ENCODE peak calls at places on chromosomes 13 and 19, in ten cellular contexts. G is progenitor cell of endocrine pancreas; P is activated naive CD8-positive, alpha-beta T cell treated with anti-CD3 and anti-CD28 coated beads for 36 hours; E is activated T-helper 9 cell treated with anti-CD3 and anti-CD28 coated beads, Interleukin-2, amount 50 U/mL, for 16 hours; W is NCI-H446 treated with DMSO at 0.1 percent for 48 hours; K is GM04504; U is thoracic aorta; O is Caco-2; A is iris pigment epithelial cell; X is cerebellar nuclear complex. C is an unnamed sample.

GRCh38 chr19:55014714-55015113 is 23.4 kb downstream of the GP6 start:
- DNase-seq in G (no peak), P (no peak), E (no peak), W (no peak), K (no peak), U (no peak), O (no peak), A (no peak), X (no peak), C (no peak)

GRCh38 chr19:40717325-40717879 is 490 bp downstream of the ITPKC start:
- DNase-seq in G (no peak), P (no peak), E (no peak), W (no peak), K (no peak), U (no peak), O (peak; percentile 66), A (peak; percentile 64), X (no peak), C (peak; percentile 2)

GRCh38 chr19:18428837-18429674 is 8.9 kb downstream of the ISYNA1 start:
- DNase-seq in G (peak; percentile 65), P (peak; percentile 91), E (peak; percentile 68), W (no peak), K (peak; percentile 76), U (no peak), O (no peak), A (peak; percentile 87), X (peak; percentile 35), C (peak; percentile 89)

GRCh38 chr19:2077833-2078619 is 18.1 kb downstream of the MOB3A start:
- DNase-seq in G (no peak), P (no peak), E (no peak), W (no peak), K (no peak), U (no peak), O (no peak), A (no peak), X (no peak), C (no peak)

GRCh38 chr13:94607056-94607455 is 5.4 kb downstream of the GPR180 start:
- DNase-seq in G (no peak), P (no peak), E (no peak), W (no peak), K (no peak), U (no peak), O (no peak), A (no peak), X (no peak), C (no peak)

GRCh38 chr19:14370169-14370998 is 10.9 kb upstream of the ADGRE5 start:
- DNase-seq in G (no peak), P (peak; percentile 68), E (peak; percentile 46), W (no peak), K (no peak), U (no peak), O (no peak), A (no peak), X (no peak), C (no peak)

GRCh38 chr13:30052127-30052526 is 201.7 kb upstream of the UBL3 start:
- DNase-seq in G (no peak), P (no peak), E (no peak), W (no peak), K (no peak), U (no peak), O (no peak), A (no peak), X (no peak), C (no peak)

GRCh38 chr13:105918842-105919741 is 616.4 kb downstream of the EFNB2 start:
- DNase-seq in G (no peak), P (no peak), E (no peak), W (no peak), K (no peak), U (no peak), O (peak; percentile 89), A (peak; percentile 88), X (peak; percentile 24), C (peak; percentile 50)

GRCh38 chr13:110409581-110409992 is 102.5 kb downstream of the COL4A2 start:
- DNase-seq in G (no peak), P (no peak), E (no peak), W (no peak), K (no peak), U (no peak), O (no peak), A (peak; percentile 78), X (no peak), C (no peak)

GRCh38 chr13:71979616-71980015 is 112.6 kb upstream of the DACH1 start:
- DNase-seq in G (no peak), P (no peak), E (no peak), W (no peak), K (no peak), U (no peak), O (no peak), A (peak; percentile 15), X (no peak), C (no peak)

GRCh38 chr13:110331362-110331761 is 24.3 kb downstream of the COL4A2 start:
- DNase-seq in G (no peak), P (no peak), E (no peak), W (no peak), K (no peak), U (no peak), O (no peak), A (peak; percentile 83), X (no peak), C (no peak)

GRCh38 chr13:24168392-24168750 is 7.9 kb downstream of the SPATA13 start:
- DNase-seq in G (no peak), P (peak; percentile 31), E (no peak), W (no peak), K (no peak), U (no peak), O (no peak), A (no peak), X (no peak), C (no peak)

GRCh38 chr19:6828698-6829633 is 56.5 kb downstream of the VAV1 start:
- DNase-seq in G (no peak), P (peak; percentile 63), E (no peak), W (no peak), K (no peak), U (no peak), O (no peak), A (no peak), X (no peak), C (no peak)

GRCh38 chr19:53549354-53549753 is 11.4 kb downstream of the ZNF331 start:
- DNase-seq in G (no peak), P (no peak), E (no peak), W (no peak), K (peak; percentile 57), U (no peak), O (no peak), A (peak; percentile 88), X (no peak), C (no peak)

GRCh38 chr19:15330801-15331418 is 1.4 kb downstream of the BRD4 start:
- DNase-seq in G (no peak), P (no peak), E (no peak), W (no peak), K (no peak), U (no peak), O (no peak), A (peak; percentile 92), X (no peak), C (no peak)

GRCh38 chr13:60370343-60370742 is 26.7 kb upstream of the TDRD3 start:
- DNase-seq in G (no peak), P (no peak), E (no peak), W (no peak), K (no peak), U (no peak), O (no peak), A (no peak), X (no peak), C (no peak)

GRCh38 chr13:98507060-98507797 is 69.7 kb downstream of the STK24 start:
- DNase-seq in G (no peak), P (no peak), E (no peak), W (peak; percentile 10), K (no peak), U (no peak), O (no peak), A (peak; percentile 54), X (peak; percentile 26), C (no peak)

GRCh38 chr13:45473627-45474026 is 8.9 kb downstream of the COG3 start:
- DNase-seq in G (no peak), P (no peak), E (no peak), W (no peak), K (no peak), U (no peak), O (peak; percentile 42), A (no peak), X (no peak), C (no peak)

GRCh38 chr13:25300861-25301346 is 521 bp upstream of the NUP58 start:
- DNase-seq in G (no peak), P (peak; percentile 23), E (peak; percentile 8), W (no peak), K (no peak), U (no peak), O (no peak), A (no peak), X (no peak), C (peak; percentile 73)

GRCh38 chr19:11265785-11266236 is 3.5 kb upstream of the DOCK6 start:
- DNase-seq in G (no peak), P (no peak), E (no peak), W (no peak), K (no peak), U (no peak), O (peak; percentile 97), A (no peak), X (no peak), C (no peak)

GRCh38 chr19:1445932-1446712 is 3.8 kb upstream of the APC2 start:
- DNase-seq in G (no peak), P (peak; percentile 43), E (no peak), W (peak; percentile 25), K (no peak), U (no peak), O (peak; percentile 80), A (no peak), X (no peak), C (no peak)

GRCh38 chr19:55088543-55089265 is 13.0 kb downstream of the EPS8L1 start:
- DNase-seq in G (peak; percentile 84), P (peak; percentile 76), E (peak; percentile 65), W (no peak), K (peak; percentile 27), U (peak; percentile 37), O (peak; percentile 86), A (peak; percentile 48), X (no peak), C (peak; percentile 85)

GRCh38 chr13:48901786-48902185 is 73.9 kb upstream of the FNDC3A start:
- DNase-seq in G (no peak), P (no peak), E (no peak), W (no peak), K (no peak), U (no peak), O (no peak), A (no peak), X (no peak), C (no peak)

GRCh38 chr19:31071157-31071855 is 277.9 kb downstream of the TSHZ3 start:
- DNase-seq in G (no peak), P (no peak), E (no peak), W (no peak), K (no peak), U (no peak), O (no peak), A (no peak), X (no peak), C (no peak)

GRCh38 chr19:33134571-33135041 is 2.7 kb downstream of the WDR88 start:
- DNase-seq in G (no peak), P (peak; percentile 74), E (peak; percentile 26), W (no peak), K (no peak), U (no peak), O (no peak), A (no peak), X (no peak), C (no peak)

GRCh38 chr19:20664917-20665781 is 3.8 kb upstream of the ZNF626 start:
- DNase-seq in G (peak; percentile 22), P (no peak), E (no peak), W (no peak), K (peak; percentile 9), U (no peak), O (no peak), A (peak; percentile 68), X (peak; percentile 49), C (peak; percentile 68)

C was measured in Right ventricle myocardium inferior.